ENCODE peak calls at places on chromosome 12, in six cellular contexts. V is stromal cell of bone marrow; L is AG08395; W is aorta; Y is non-pigmented ciliary epithelial cell; A is stimulated activated CD8-positive, alpha-beta memory T cell treated with anti-CD3 and anti-CD28 coated beads, Interleukin-12 subunit alpha, Interleukin-12 subunit beta, amount 100 ng/mL, for 4 hours. N is an unnamed sample.

GRCh38 chr12:121490401-121491257 is 90.2 kb downstream of the KDM2B start:
- DNase-seq in Y (no peak), A (no peak), L (no peak), W (no peak), V (no peak), N (no peak)

GRCh38 chr12:12903642-12904609 is 12.6 kb downstream of the GPRC5A start:
- DNase-seq in W (no peak), Y (no peak), V (no peak), L (no peak), A (no peak), N (no peak)

GRCh38 chr12:110619534-110619953 is 5.6 kb downstream of the TCTN1 start:
- DNase-seq in V (peak; percentile 21), A (no peak), Y (no peak), L (no peak), W (no peak), N (no peak)

GRCh38 chr12:94770777-94771176 is 120.4 kb upstream of the TMCC3 start:
- DNase-seq in Y (no peak), W (no peak), A (no peak), L (no peak), V (no peak), N (no peak)

GRCh38 chr12:71349950-71350349 is 89.6 kb upstream of the LGR5 start:
- DNase-seq in A (no peak), L (no peak), W (no peak), V (no peak), Y (no peak), N (no peak)

GRCh38 chr12:13727707-13728147 is 253.7 kb downstream of the GRIN2B start:
- DNase-seq in Y (no peak), L (no peak), A (no peak), V (no peak), W (no peak), N (no peak)

GRCh38 chr12:953776-954175 is 4.3 kb upstream of the RAD52 start:
- DNase-seq in L (peak; percentile 9), A (no peak), V (peak; percentile 59), Y (no peak), W (no peak), N (no peak)

GRCh38 chr12:103268831-103269514 is 226.8 kb downstream of the C12orf42 start:
- DNase-seq in A (no peak), V (no peak), Y (no peak), W (no peak), L (no peak), N (no peak)

GRCh38 chr12:67107751-67108269 is 161.3 kb upstream of the CAND1 start:
- DNase-seq in W (no peak), V (no peak), A (no peak), L (no peak), Y (no peak), N (no peak)

GRCh38 chr12:49367381-49368239 is at the start of gene SPATS2:
- DNase-seq in W (peak; percentile 97), L (no peak), Y (no peak), V (no peak), A (no peak), N (peak; percentile 96)

GRCh38 chr12:10167588-10167987 is 4.3 kb downstream of the OLR1 start:
- DNase-seq in A (no peak), V (no peak), Y (no peak), L (peak; percentile 4), W (peak; percentile 59), N (no peak)

GRCh38 chr12:95131589-95132335 is 58.3 kb upstream of the NR2C1 start:
- DNase-seq in A (no peak), Y (no peak), V (no peak), W (no peak), L (peak; percentile 6), N (no peak)

GRCh38 chr12:132227156-132227555 is 82.9 kb downstream of the NOC4L start:
- DNase-seq in L (no peak), Y (no peak), W (no peak), V (no peak), A (no peak), N (no peak)

GRCh38 chr12:70383886-70384285 is 17.8 kb downstream of the KCNMB4 start:
- DNase-seq in Y (no peak), W (no peak), A (no peak), V (no peak), L (no peak), N (no peak)

GRCh38 chr12:45298721-45299120 is 82.8 kb downstream of the ANO6 start:
- DNase-seq in W (no peak), Y (no peak), V (no peak), L (no peak), A (no peak), N (no peak)

GRCh38 chr12:128790221-128790620 is 33.5 kb downstream of the SLC15A4 start:
- DNase-seq in V (no peak), W (no peak), Y (no peak), L (no peak), A (no peak), N (no peak)

GRCh38 chr12:64781374-64782029 is 22.3 kb upstream of the GNS start:
- DNase-seq in Y (no peak), W (no peak), A (no peak), L (no peak), V (no peak), N (no peak)

GRCh38 chr12:49295087-49296001 is at the start of gene PRPH:
- DNase-seq in W (no peak), L (no peak), Y (no peak), A (no peak), V (no peak), N (no peak)

GRCh38 chr12:43226151-43226550 is 325.9 kb downstream of the ADAMTS20 start:
- DNase-seq in A (no peak), L (no peak), V (no peak), Y (no peak), W (no peak), N (no peak)

GRCh38 chr12:77229640-77230442 is 164.5 kb upstream of the E2F7 start:
- DNase-seq in A (no peak), W (no peak), L (no peak), Y (no peak), V (peak; percentile 55), N (no peak)

GRCh38 chr12:104137175-104137901 is 672 bp downstream of the NFYB start:
- DNase-seq in A (peak; percentile 32), Y (peak; percentile 22), W (peak; percentile 59), L (peak; percentile 44), V (no peak), N (peak; percentile 35)

GRCh38 chr12:96104566-96104965 is 69.2 kb upstream of the LTA4H start:
- DNase-seq in W (no peak), V (no peak), L (no peak), Y (no peak), A (no peak), N (no peak)

GRCh38 chr12:50992814-50993213 is 33.4 kb downstream of the SLC11A2 start:
- DNase-seq in A (no peak), L (no peak), W (peak; percentile 75), V (no peak), Y (no peak), N (peak; percentile 21)

GRCh38 chr12:121974026-121974985 is 47.4 kb upstream of the BCL7A start:
- DNase-seq in V (no peak), A (no peak), W (no peak), L (no peak), Y (no peak), N (no peak)

GRCh38 chr12:57226588-57227314 is 2.8 kb upstream of the SHMT2 start:
- DNase-seq in Y (no peak), A (no peak), W (no peak), V (no peak), L (no peak), N (no peak)

GRCh38 chr12:43100231-43100630 is 451.8 kb downstream of the ADAMTS20 start:
- DNase-seq in V (no peak), Y (no peak), W (no peak), A (no peak), L (no peak), N (no peak)

GRCh38 chr12:86170051-86170450 is 86.1 kb downstream of the MGAT4C start:
- DNase-seq in W (no peak), L (no peak), A (no peak), Y (no peak), V (no peak), N (no peak)

GRCh38 chr12:68402422-68402821 is 70.3 kb upstream of the MDM1 start:
- DNase-seq in W (no peak), A (no peak), V (no peak), L (no peak), Y (no peak), N (no peak)

GRCh38 chr12:64181504-64182291 is 40.4 kb downstream of the KICS2 start:
- DNase-seq in L (peak; percentile 87), V (peak; percentile 97), W (peak; percentile 50), Y (peak; percentile 96), A (no peak), N (peak; percentile 29)

GRCh38 chr12:65998536-65999530 is 131.7 kb downstream of the LLPH start:
- DNase-seq in Y (peak; percentile 13), L (no peak), V (no peak), A (no peak), W (no peak), N (no peak)

GRCh38 chr12:109879332-109880048 is 851 bp downstream of the GLTP start:
- DNase-seq in W (peak; percentile 53), V (no peak), L (peak; percentile 20), A (no peak), Y (no peak), N (no peak)

GRCh38 chr12:108215458-108215857 is 86.4 kb downstream of the WSCD2 start:
- DNase-seq in V (no peak), Y (no peak), A (no peak), L (no peak), W (no peak), N (no peak)

GRCh38 chr12:26939192-26939832 is 1.0 kb downstream of the FGFR1OP2 start:
- DNase-seq in L (no peak), V (no peak), A (no peak), W (no peak), Y (no peak), N (no peak)

GRCh38 chr12:71730936-71731335 is 23.7 kb upstream of the RAB21 start:
- DNase-seq in Y (no peak), A (no peak), V (no peak), W (no peak), L (no peak), N (no peak)

GRCh38 chr12:121060149-121061001 is 21.3 kb upstream of the OASL start:
- DNase-seq in W (no peak), A (peak; percentile 24), V (peak; percentile 25), Y (no peak), L (peak; percentile 64), N (no peak)

GRCh38 chr12:82688035-82688501 is 1.4 kb downstream of the TMTC2 start:
- DNase-seq in L (no peak), A (no peak), W (no peak), V (no peak), Y (no peak), N (no peak)

GRCh38 chr12:103518899-103519298 is 23.1 kb upstream of the C12orf42 start:
- DNase-seq in L (no peak), W (no peak), Y (no peak), V (no peak), A (no peak), N (no peak)